ENCODE peak calls at places on chromosomes 6 and 20, in six cellular contexts. T is cardiac muscle cell, H is brain microvascular endothelial cell, U is neural progenitor cell, Y is HCT116, E is tibial nerve. R is an unnamed sample. For H3K36me3, the result is how much of the 10 kb centered on the place peaks cover.

GRCh38 chr6:160793652-160794051 is 91.6 kb downstream of the PLG start:
- DNase-seq in T (no peak), E (no peak), U (no peak), Y (no peak), H (no peak), R (no peak)

GRCh38 chr6:16337280-16337975 is 99.0 kb downstream of the GMPR start:
- DNase-seq in U (no peak), Y (no peak), H (peak), E (peak), T (no peak), R (peak)

GRCh38 chr20:17654649-17655285 is 27.3 kb downstream of the RRBP1 start:
- DNase-seq in Y (no peak), T (peak), U (peak), H (peak), E (peak), R (peak)

GRCh38 chr6:11139051-11139960 is 27.8 kb upstream of the ERVFRD-1 start:
- DNase-seq in Y (no peak), T (no peak), E (no peak), H (no peak), U (no peak), R (no peak)

GRCh38 chr6:142569676-142570075 is 267.9 kb downstream of the ADGRG6 start:
- DNase-seq in U (no peak), Y (peak), E (no peak), T (peak), H (no peak), R (no peak)

GRCh38 chr20:61749406-61750075 is 316.1 kb downstream of the TAF4 start:
- DNase-seq in H (no peak), E (no peak), Y (no peak), T (no peak), U (no peak), R (no peak)

GRCh38 chr6:22877946-22878705 is 308.8 kb downstream of the HDGFL1 start:
- DNase-seq in Y (no peak), E (no peak), U (no peak), H (peak), T (no peak), R (peak)

GRCh38 chr20:32807706-32808105 is 12.0 kb upstream of the MAPRE1 start:
- DNase-seq in E (no peak), U (peak), T (peak), Y (no peak), H (no peak), R (no peak)

GRCh38 chr20:46214831-46215488 is 93.3 kb downstream of the CDH22 start:
- DNase-seq in Y (no peak), U (no peak), E (no peak), H (no peak), T (no peak), R (no peak)

GRCh38 chr6:151341481-151342195 is 49.7 kb downstream of the ZBTB2 start:
- DNase-seq in H (no peak), E (no peak), T (no peak), Y (no peak), U (no peak), R (no peak)

GRCh38 chr20:50245561-50246366 is 55.1 kb downstream of the CEBPB start:
- DNase-seq in T (no peak), E (no peak), Y (peak), H (no peak), U (no peak), R (peak)

GRCh38 chr6:118876814-118877213 is 17.1 kb upstream of the ASF1A start:
- DNase-seq in T (no peak), H (peak), U (no peak), E (no peak), Y (no peak), R (no peak)

GRCh38 chr6:52725530-52726192 is 37.6 kb downstream of the GSTA2 start:
- DNase-seq in E (no peak), T (no peak), H (no peak), U (no peak), Y (no peak), R (no peak)

GRCh38 chr6:32982084-32982701 is 13.8 kb downstream of the BRD2 start:
- DNase-seq in T (no peak), U (no peak), H (no peak), E (no peak), Y (no peak), R (no peak)

GRCh38 chr6:155200012-155200411 is 63.8 kb upstream of the CLDN20 start:
- DNase-seq in E (no peak), H (peak), Y (no peak), U (no peak), T (no peak), R (no peak)

GRCh38 chr6:44831002-44831610 is 443.6 kb downstream of the CDC5L start:
- DNase-seq in E (no peak), H (peak), Y (no peak), U (peak), T (peak), R (peak)

GRCh38 chr6:156316613-156317012 is 460.6 kb upstream of the ARID1B start:
- DNase-seq in T (no peak), U (no peak), H (no peak), Y (no peak), E (no peak), R (no peak)

GRCh38 chr6:101393291-101394251 is at the start of gene GRIK2:
- DNase-seq in H (peak), U (peak), E (no peak), T (peak), Y (no peak), R (peak)

GRCh38 chr6:127539292-127539691 is 20.2 kb upstream of the MTCL3 start:
- DNase-seq in H (no peak), Y (no peak), E (no peak), U (no peak), T (no peak), R (no peak)

GRCh38 chr6:45658958-45659357 is 281.2 kb upstream of the SUPT3H start:
- DNase-seq in E (no peak), U (no peak), T (no peak), Y (no peak), H (no peak), R (no peak)

GRCh38 chr6:4369616-4370015 is 234.2 kb upstream of the ECI2 start:
- DNase-seq in Y (no peak), E (no peak), T (no peak), U (no peak), H (no peak), R (peak)

GRCh38 chr6:168136001-168136400 is 57.0 kb upstream of the FRMD1 start:
- DNase-seq in H (no peak), Y (no peak), U (no peak), T (no peak), E (no peak), R (no peak)

GRCh38 chr6:104828478-104828877 is 31.2 kb downstream of the HACE1 start:
- DNase-seq in T (no peak), E (no peak), H (no peak), U (no peak), Y (no peak), R (no peak)

GRCh38 chr20:42063176-42063575 is 445.0 kb upstream of the CHD6 start:
- DNase-seq in U (no peak), T (no peak), H (no peak), Y (no peak), E (no peak), R (no peak)

GRCh38 chr6:85490516-85491248 is 40.8 kb downstream of the NT5E start:
- DNase-seq in E (no peak), Y (peak), H (no peak), U (no peak), T (no peak), R (no peak)

GRCh38 chr20:31596831-31597482 is 8.1 kb upstream of the ID1 start:
- DNase-seq in U (no peak), H (no peak), T (no peak), E (no peak), Y (no peak), R (no peak)

DNA sequence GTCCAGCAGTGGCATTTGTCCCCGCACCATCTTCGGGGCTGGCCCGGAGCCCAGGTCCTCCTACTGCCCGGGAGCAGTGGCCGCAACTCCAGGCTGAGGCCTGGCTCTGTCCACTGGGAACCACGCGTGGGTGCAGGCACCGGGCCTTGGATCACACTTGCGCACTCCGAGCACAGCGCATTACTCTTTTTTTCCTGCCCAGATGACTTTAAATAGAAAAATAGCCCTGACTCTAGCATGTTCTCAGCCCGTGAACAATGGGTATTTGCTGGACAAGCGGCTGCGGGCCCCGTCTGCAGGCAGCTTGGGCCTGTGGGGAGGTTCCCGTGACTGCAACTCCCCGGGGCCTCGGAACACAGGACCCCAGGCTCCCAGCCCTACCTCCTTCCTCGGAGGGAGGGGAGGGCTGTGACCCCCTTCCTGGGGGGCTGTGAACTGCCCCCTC is 162.2 kb downstream of the TBXT start:
- DNase-seq in E (no peak), H (no peak), T (peak), Y (no peak), U (peak), R (no peak)
- H3K4me3 ChIP-seq in E (peak), H (peak), T (peak), Y (no peak), U (peak), R (peak)

GRCh38 chr20:14288341-14289330 is 48.8 kb downstream of the FLRT3 start:
- DNase-seq in H (peak), E (no peak), T (no peak), U (no peak), Y (peak), R (peak)

GRCh38 chr20:14295238-14295637 is 42.2 kb downstream of the FLRT3 start:
- DNase-seq in U (no peak), H (no peak), Y (no peak), T (no peak), E (no peak), R (no peak)

GRCh38 chr20:14295812-14296211 is 41.6 kb downstream of the FLRT3 start:
- DNase-seq in E (no peak), T (no peak), Y (no peak), H (no peak), U (no peak), R (no peak)

GRCh38 chr20:14291502-14291901 is 45.9 kb downstream of the FLRT3 start:
- DNase-seq in U (no peak), Y (no peak), T (peak), H (no peak), E (no peak), R (no peak)
- H3K27ac ChIP-seq in U (no peak), Y (no peak), T (no peak), H (no peak), E (no peak), R (no peak)

GRCh38 chr6:36660771-36661471 is 17.6 kb upstream of the CDKN1A start:
- DNase-seq in H (no peak), Y (no peak), T (peak), U (peak), E (no peak), R (no peak)

GRCh38 chr6:36662827-36663256 is 15.7 kb upstream of the CDKN1A start:
- DNase-seq in Y (no peak), H (no peak), U (no peak), E (no peak), T (no peak), R (no peak)

GRCh38 chr6:36662380-36662779 is 16.1 kb upstream of the CDKN1A start:
- DNase-seq in H (no peak), U (no peak), T (no peak), Y (no peak), E (no peak), R (no peak)

GRCh38 chr6:36665180-36665579 is 13.3 kb upstream of the CDKN1A start:
- DNase-seq in Y (no peak), E (no peak), H (no peak), T (no peak), U (no peak), R (no peak)

GRCh38 chr6:36663504-36664446 is 14.7 kb upstream of the CDKN1A start:
- DNase-seq in T (no peak), Y (no peak), H (no peak), E (no peak), U (no peak), R (no peak)
- H3K36me3 ChIP-seq in T (under half), Y (under half), H (under half), E (under half), U (under half), R (under half)

GRCh38 chr20:63296411-63297299 is 3.7 kb downstream of the COL20A1 start:
- DNase-seq in E (no peak), T (no peak), H (no peak), U (peak), Y (no peak), R (no peak)

GRCh38 chr20:63297371-63297781 is 4.4 kb downstream of the COL20A1 start:
- DNase-seq in H (no peak), E (no peak), U (no peak), Y (no peak), T (no peak), R (no peak)

GRCh38 chr20:63298731-63299312 is 5.8 kb downstream of the COL20A1 start:
- DNase-seq in T (no peak), H (no peak), E (no peak), U (no peak), Y (no peak), R (no peak)

GRCh38 chr20:63295846-63296245 is 2.9 kb downstream of the COL20A1 start:
- DNase-seq in U (peak), T (no peak), E (no peak), Y (no peak), H (no peak), R (no peak)

DNA sequence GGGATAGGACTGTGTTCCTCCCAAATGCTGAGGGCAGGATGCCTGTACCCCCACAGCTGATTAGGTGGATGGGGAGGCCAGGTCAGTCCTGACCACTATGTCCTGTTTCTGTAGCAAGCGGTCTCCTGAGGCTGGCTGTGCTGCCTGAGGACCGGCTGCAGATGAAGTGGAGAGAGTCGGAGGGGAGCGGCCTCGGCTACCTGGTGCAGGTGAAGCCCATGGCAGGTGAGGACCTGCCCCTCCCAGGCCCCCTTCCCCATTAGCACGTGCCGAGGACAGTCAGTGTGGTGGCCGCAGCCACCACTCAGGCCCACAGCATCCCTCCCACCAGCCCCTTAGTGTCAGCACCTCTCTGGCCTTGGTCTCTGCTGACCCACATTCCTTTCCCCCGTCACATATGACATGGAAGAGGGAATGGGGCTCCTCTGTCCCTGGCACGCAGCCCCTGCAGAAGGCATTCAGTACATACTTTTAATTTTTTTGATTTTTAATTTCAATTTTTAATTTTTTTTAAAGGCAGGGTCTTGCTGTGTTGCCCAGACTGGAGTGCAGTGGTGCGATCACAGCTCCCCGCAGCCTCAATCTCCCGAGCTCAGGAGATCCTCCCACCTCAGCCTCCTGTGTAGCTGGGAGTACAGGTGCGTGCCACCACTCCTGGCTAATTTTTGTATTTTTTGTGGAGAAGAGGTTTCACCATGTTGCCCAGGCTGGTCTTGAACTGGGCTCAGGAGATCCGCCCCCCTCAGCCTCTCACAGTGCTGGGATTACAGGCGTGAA is 5.0 kb downstream of the COL20A1 start:
- DNase-seq in H (no peak), U (no peak), T (no peak), Y (no peak), E (no peak), R (no peak)
- H3K4me3 ChIP-seq in H (no peak), U (no peak), T (no peak), Y (no peak), E (no peak), R (no peak)

GRCh38 chr6:31762356-31762755 is at the start of gene SAPCD1:
- DNase-seq in E (no peak), Y (no peak), U (no peak), T (no peak), H (no peak), R (no peak)

GRCh38 chr6:31763617-31763940 is 1.1 kb downstream of the SAPCD1 start:
- DNase-seq in H (no peak), E (no peak), U (peak), T (no peak), Y (no peak), R (peak)

GRCh38 chr6:31765559-31765909 is 3.1 kb downstream of the SAPCD1 start:
- DNase-seq in Y (no peak), E (no peak), U (no peak), T (no peak), H (no peak), R (no peak)

GRCh38 chr6:31762878-31763616 is 591 bp downstream of the SAPCD1 start:
- DNase-seq in U (no peak), Y (no peak), E (no peak), H (no peak), T (no peak), R (no peak)

GRCh38 chr6:31764239-31764638 is 1.8 kb downstream of the SAPCD1 start:
- DNase-seq in H (no peak), U (no peak), E (no peak), T (no peak), Y (no peak), R (no peak)
- H3K27ac ChIP-seq in H (no peak), U (peak), E (no peak), T (no peak), Y (no peak), R (no peak)

GRCh38 chr20:37231970-37232620 is 29.5 kb downstream of the GHRH start:
- DNase-seq in Y (no peak), U (peak), H (no peak), E (no peak), T (no peak), R (no peak)
- H3K36me3 ChIP-seq in Y (half or more), U (under half), H (half or more), E (under half), T (half or more), R (half or more)

GRCh38 chr6:28351493-28351925 is 1.8 kb downstream of the ZKSCAN3 start:
- DNase-seq in Y (no peak), H (no peak), E (no peak), T (no peak), U (no peak), R (no peak)
- H3K4me3 ChIP-seq in Y (peak), H (no peak), E (no peak), T (peak), U (peak), R (no peak)

DNA sequence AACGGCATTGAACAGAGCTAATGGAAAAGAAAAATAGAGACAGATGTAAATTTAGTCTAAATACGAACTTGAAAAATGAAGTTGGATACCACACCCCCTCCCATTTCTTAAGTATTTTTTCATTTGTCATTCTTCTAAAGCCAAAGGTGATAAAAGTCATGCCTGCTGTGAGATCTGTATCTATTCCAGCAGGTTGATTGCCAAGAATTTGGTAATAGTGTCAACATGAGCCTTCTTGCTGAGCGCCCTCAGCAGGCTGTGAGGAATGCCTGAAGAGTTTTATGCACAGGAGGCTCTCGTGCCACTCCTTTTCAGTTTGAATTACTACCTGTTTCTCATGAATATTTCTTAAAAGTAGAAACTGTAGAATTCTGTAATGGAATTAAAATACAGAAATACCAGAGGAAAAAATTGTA is 165.4 kb downstream of the QKI start:
- DNase-seq in E (no peak), Y (no peak), T (peak), U (peak), H (no peak), R (no peak)
- H3K27ac ChIP-seq in E (peak), Y (no peak), T (peak), U (no peak), H (no peak), R (no peak)

GRCh38 chr6:144482142-144482541 is 197.0 kb downstream of the UTRN start:
- DNase-seq in T (peak), U (peak), Y (peak), E (peak), H (peak), R (peak)
- H3K36me3 ChIP-seq in T (under half), U (under half), Y (under half), E (under half), H (under half), R (half or more)

R was measured in SJSA1.